ENCODE peak calls at places on chromosomes 12 and 14, in eight cellular contexts. U is psoas muscle; I is right atrium auricular region; C is CD4-positive, CD25-positive, alpha-beta regulatory T cell; N is cardiac muscle cell; Q is WERI-Rb-1; A is astrocyte; K is SK-N-SH. J is an unnamed sample. For H3K27me3, the result is how much of the 10 kb centered on the place peaks cover.

GRCh38 chr12:122064780-122065588 is 13.6 kb upstream of the MLXIP start:
- DNase-seq in A (peak), N (peak), C (no peak), K (peak), U (peak), Q (peak), I (no peak), J (peak)

GRCh38 chr14:69328317-69328716 is 68.4 kb downstream of the GALNT16 start:
- DNase-seq in U (no peak), I (no peak), A (no peak), Q (no peak), K (no peak), C (no peak), N (no peak), J (peak)

GRCh38 chr12:106311139-106311538 is 8.6 kb downstream of the TCP11L2 start:
- DNase-seq in C (no peak), N (no peak), K (no peak), I (no peak), Q (no peak), U (no peak), A (no peak), J (no peak)

GRCh38 chr12:118307069-118307954 is 65.4 kb downstream of the TAOK3 start:
- DNase-seq in U (no peak), A (peak), K (no peak), Q (no peak), N (peak), I (no peak), C (no peak), J (no peak)

GRCh38 chr14:68695871-68696665 is 96.8 kb downstream of the ZFP36L1 start:
- DNase-seq in U (no peak), I (no peak), K (no peak), C (no peak), A (no peak), N (no peak), Q (no peak), J (no peak)

GRCh38 chr12:91272456-91273063 is 89.9 kb upstream of the DCN start:
- DNase-seq in U (peak), K (no peak), C (no peak), N (peak), I (peak), Q (no peak), A (no peak), J (peak)

GRCh38 chr12:46360908-46361666 is 11.5 kb downstream of the SLC38A2 start:
- DNase-seq in C (no peak), Q (no peak), N (peak), A (no peak), I (no peak), K (no peak), U (no peak), J (no peak)

GRCh38 chr12:24500466-24501232 is 448.3 kb downstream of the BCAT1 start:
- DNase-seq in N (no peak), I (no peak), U (no peak), C (no peak), A (peak), K (peak), Q (no peak), J (no peak)

GRCh38 chr12:124919646-124920352 is 5.3 kb upstream of the UBC start:
- DNase-seq in K (no peak), U (no peak), C (peak), A (peak), Q (peak), I (no peak), N (no peak), J (peak)

GRCh38 chr12:6957151-6957701 is 6.1 kb downstream of the PTPN6 start:
- DNase-seq in A (no peak), N (no peak), K (peak), C (no peak), Q (no peak), I (no peak), U (no peak), J (peak)

GRCh38 chr14:100317897-100318808 is 5.0 kb upstream of the SLC25A47 start:
- DNase-seq in Q (peak), K (peak), U (peak), N (peak), C (peak), I (peak), A (peak), J (peak)

GRCh38 chr14:67392728-67393314 is 19.1 kb downstream of the PLEK2 start:
- DNase-seq in N (no peak), U (no peak), K (no peak), Q (no peak), I (no peak), C (no peak), A (no peak), J (no peak)

GRCh38 chr12:117143008-117143532 is 43.9 kb upstream of the TESC start:
- DNase-seq in Q (no peak), N (no peak), U (peak), K (peak), I (no peak), A (no peak), C (no peak), J (no peak)

GRCh38 chr14:72451081-72451972 is 442.6 kb downstream of the DPF3 start:
- DNase-seq in N (no peak), Q (peak), I (no peak), K (no peak), A (peak), U (no peak), C (peak), J (no peak)

GRCh38 chr12:4268549-4269181 is 4.9 kb upstream of the CCND2 start:
- DNase-seq in N (no peak), A (no peak), C (no peak), K (no peak), U (no peak), I (no peak), Q (no peak), J (no peak)

DNA sequence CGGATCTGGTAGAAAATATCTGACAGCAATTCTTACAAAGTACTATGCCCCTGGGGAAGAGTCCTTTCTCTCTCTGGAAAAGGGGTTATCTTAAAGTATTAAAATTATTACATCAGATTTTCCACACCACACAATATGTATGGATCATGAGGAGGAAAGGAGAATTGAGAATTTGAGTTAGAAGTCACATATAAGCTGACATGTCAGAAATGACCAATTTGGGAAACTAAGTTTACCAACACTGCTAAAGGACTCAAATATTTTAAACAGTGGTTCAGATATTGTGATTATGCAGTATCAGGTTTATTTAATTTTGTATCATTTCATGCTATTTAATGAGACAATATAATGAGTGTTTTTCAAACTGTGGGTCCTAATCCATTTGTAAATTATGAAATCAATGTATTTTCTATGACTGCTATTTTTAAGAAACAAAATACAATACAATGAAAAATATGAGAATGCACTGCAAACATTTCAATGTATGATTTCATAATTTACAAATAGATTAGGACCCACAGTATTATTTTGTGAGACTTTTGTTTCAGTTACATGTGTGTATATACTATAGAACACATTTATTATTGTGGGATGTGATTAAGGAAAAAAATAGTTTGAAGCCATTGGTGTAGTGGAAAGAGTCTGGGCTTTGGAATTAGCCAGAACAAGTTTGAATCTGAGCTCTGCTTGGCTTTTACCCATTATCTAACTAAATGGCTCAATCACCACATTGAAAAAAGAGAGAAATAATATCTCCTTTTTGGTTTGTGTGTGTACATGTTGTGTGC is 1.8 kb upstream of the INSM2 start:
- DNase-seq in I (no peak), A (no peak), K (no peak), U (no peak), Q (no peak), C (no peak), N (no peak), J (no peak)
- H3K27me3 ChIP-seq in I (under half), A (under half), K (under half), U (under half), Q (under half), C (under half), N (half or more), J (half or more)

GRCh38 chr14:56000846-56001245 is 117.4 kb upstream of the PELI2 start:
- DNase-seq in U (no peak), K (no peak), C (no peak), Q (no peak), N (no peak), I (no peak), A (no peak), J (no peak)
- H3K27me3 ChIP-seq in U (under half), K (under half), C (under half), Q (under half), N (under half), I (under half), A (under half), J (under half)

GRCh38 chr12:131157739-131158138 is 204.0 kb downstream of the ADGRD1 start:
- DNase-seq in N (no peak), I (no peak), A (no peak), C (no peak), U (no peak), Q (no peak), K (no peak), J (no peak)
- H3K27me3 ChIP-seq in N (under half), I (under half), A (under half), C (under half), U (under half), Q (under half), K (under half), J (under half)

DNA sequence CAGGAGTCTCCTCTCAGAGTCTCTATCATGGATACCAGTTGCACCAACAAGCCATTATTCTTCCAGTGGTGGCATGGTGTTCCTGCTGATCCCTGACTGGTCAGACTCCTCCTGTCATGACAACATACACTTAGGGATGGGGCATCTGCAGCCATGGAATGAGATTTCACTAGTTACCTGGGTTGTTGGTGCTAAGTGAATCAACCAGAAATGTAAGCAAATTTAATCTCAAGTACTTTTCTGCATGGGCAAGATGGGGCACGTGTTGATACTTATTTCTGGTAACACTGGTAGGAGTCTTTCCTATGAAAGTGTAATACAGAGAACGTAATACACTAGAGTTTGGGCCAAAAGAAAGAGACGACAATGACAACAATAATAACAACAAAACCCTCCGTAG is 211.5 kb upstream of the FOXN3 start:
- DNase-seq in K (no peak), N (no peak), Q (no peak), A (no peak), C (no peak), U (no peak), I (no peak), J (no peak)
- H3K27me3 ChIP-seq in K (under half), N (under half), Q (under half), A (under half), C (under half), U (under half), I (under half), J (under half)

DNA sequence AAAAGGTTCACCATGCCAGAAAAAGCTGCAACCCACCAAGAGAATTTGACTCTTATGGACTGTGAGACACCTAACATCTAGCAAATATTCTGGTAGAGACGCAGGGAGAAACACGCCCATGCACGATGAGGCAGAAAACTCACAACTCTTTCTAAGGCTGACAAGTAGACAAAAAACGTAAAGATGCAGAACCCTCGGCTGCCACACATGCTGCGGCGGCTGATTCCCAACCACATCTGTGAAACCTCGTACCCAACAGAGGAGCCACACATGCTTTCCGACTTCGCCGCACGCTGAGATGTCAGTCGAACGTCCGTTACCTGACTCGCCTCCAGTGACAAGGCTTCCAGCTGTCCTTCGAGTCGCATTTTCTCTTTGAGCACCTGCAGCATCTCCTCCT is 21.8 kb downstream of the GOLGA3 start:
- DNase-seq in A (no peak), N (no peak), C (no peak), U (no peak), Q (no peak), K (no peak), I (no peak), J (no peak)
- H3K27me3 ChIP-seq in A (under half), N (under half), C (under half), U (under half), Q (under half), K (under half), I (under half), J (under half)

DNA sequence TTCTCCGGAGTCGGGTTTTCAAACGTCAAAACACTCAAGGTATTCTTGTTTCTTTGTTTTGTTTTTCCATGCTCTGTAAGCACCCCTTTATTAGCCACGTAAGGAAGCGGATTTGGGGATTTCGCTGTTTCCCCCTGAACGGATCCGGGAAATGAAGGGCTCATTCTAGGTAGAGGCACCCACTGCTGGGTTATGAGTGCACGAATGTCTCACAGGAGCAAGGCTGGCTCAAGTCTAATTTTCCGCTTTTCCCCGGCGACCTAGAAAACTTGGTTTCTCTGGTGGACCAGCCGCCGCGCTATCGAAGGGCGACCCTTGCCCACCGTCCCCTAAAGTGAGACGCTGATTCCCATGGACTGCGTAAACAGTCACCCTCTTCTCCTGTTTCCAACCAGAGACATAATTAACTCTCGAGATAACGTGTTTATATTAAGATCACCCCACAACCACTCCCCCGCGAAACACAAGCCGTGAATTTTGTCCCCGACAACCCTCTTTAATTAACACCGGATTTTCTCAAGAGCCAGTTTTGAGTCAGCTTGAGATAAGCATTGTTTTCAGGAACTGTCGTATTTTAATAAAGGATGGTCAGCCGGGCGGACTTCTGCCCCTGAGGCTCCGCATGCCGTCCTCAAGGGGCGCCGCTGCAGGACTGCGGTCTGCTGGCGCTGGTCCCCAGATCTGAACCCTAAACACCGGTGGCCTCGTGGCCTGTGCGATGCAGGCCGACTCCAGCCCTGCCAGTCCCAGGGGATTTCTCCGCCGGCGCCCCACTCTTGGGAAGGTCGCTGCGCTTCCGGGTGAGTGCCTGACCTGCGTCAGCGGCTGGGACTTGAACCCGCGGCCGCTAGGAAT is 523 bp upstream of the ABCC9 start:
- DNase-seq in N (peak), K (peak), Q (peak), U (peak), C (no peak), A (peak), I (peak), J (peak)
- H3K27me3 ChIP-seq in N (under half), K (under half), Q (under half), U (under half), C (under half), A (under half), I (under half), J (under half)

DNA sequence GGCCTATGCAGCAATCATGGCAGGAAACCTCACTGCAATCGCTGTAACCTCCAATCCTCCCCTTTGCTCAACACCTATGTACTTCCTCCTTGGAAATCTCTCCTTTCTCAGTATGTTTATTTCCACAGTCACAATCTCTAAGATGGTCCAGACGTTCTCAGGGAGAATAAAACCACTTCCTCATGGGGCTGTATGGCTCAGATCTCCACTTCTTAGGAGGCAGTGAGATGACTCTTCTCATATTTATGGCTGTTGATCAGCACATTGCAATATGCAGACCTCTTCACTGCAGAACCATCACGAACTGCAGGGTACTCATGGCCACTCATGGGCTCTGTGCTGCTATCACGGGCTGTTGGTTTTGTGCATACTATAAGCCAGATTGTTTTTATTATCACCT is 17.1 kb upstream of the OR4K17 start:
- DNase-seq in I (no peak), U (no peak), K (no peak), Q (no peak), A (no peak), C (no peak), N (no peak), J (no peak)
- H3K27me3 ChIP-seq in I (under half), U (under half), K (under half), Q (under half), A (under half), C (under half), N (under half), J (under half)

GRCh38 chr12:130137141-130138018 is 24.9 kb upstream of the FZD10 start:
- DNase-seq in C (no peak), I (no peak), U (peak), A (no peak), Q (no peak), K (no peak), N (no peak), J (no peak)

GRCh38 chr12:130141105-130141504 is 21.2 kb upstream of the FZD10 start:
- DNase-seq in Q (no peak), C (no peak), K (no peak), I (no peak), A (no peak), U (no peak), N (no peak), J (no peak)

GRCh38 chr12:130138478-130138877 is 23.8 kb upstream of the FZD10 start:
- DNase-seq in N (no peak), A (no peak), Q (no peak), I (no peak), U (peak), K (peak), C (no peak), J (no peak)

GRCh38 chr12:130139971-130140547 is 22.2 kb upstream of the FZD10 start:
- DNase-seq in N (no peak), K (no peak), U (peak), A (no peak), C (no peak), Q (no peak), I (no peak), J (no peak)

GRCh38 chr12:130139541-130139940 is 22.7 kb upstream of the FZD10 start:
- DNase-seq in C (no peak), N (no peak), A (no peak), I (no peak), U (peak), Q (no peak), K (no peak), J (no peak)
- H3K27me3 ChIP-seq in C (under half), N (half or more), A (under half), I (under half), U (under half), Q (under half), K (under half), J (under half)

DNA sequence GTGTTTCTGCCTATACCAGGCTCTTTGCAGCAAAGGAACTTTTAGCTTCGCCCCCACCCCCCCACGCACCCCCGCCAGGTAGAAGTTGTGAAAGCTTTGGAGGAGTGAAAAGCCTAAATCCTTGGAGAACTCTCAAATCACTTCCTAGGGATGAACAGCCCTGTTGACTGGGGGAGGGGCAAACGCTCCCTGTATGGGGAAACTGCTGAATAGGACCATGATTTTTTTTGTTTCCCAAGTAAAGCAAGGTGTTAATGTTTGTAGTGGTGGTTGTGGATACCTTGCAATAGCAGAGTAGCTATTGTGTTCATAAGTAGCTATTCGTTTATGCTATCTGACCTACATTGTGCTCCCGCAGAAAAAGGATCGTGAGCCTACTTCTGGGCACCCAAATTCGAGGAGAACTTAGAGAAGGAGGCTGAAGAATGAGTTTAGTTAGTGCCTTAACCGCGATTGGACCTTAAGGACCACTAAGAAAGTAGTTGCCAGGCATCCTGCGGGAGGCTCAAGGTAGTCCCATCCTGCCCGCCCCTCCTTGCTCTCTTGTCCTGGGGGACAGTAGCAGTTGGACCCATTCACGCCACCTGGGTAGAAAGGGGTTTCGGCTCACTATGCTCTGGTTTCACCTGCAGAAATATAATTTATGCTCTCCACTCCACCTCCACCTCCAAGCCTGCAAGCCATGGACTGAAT is 901 bp upstream of the NFKBIA start:
- DNase-seq in I (peak), N (no peak), K (no peak), A (no peak), Q (peak), C (no peak), U (peak), J (peak)
- H3K27me3 ChIP-seq in I (under half), N (under half), K (under half), A (under half), Q (under half), C (under half), U (under half), J (under half)